ENCODE peak calls at places on chromosomes 4 and X, in ten cellular contexts. A is neural progenitor cell; L is lower lobe of right lung; U is left ventricle myocardium inferior; O is right atrium auricular region; X is astrocyte of the spinal cord; H is NB4; J is CD8-positive, alpha-beta T cell; W is heart right ventricle; K is BE2C. N is an unnamed sample.

GRCh38 chr4:56424697-56425514 is 10.5 kb downstream of the PPAT start:
- DNase-seq in O (no peak), A (no peak), L (no peak), W (no peak), H (peak), U (no peak), X (peak), J (peak), K (peak), N (peak)

GRCh38 chr4:80202784-80203553 is 5.7 kb downstream of the PRDM8 start:
- DNase-seq in L (peak), W (peak), U (no peak), J (peak), X (no peak), H (peak), K (no peak), O (no peak), A (peak), N (no peak)

GRCh38 chr4:83011779-83012630 is 1.4 kb upstream of the LIN54 start:
- DNase-seq in X (peak), A (no peak), L (peak), W (peak), K (peak), J (peak), O (peak), H (peak), U (peak), N (peak)

GRCh38 chrX:65644621-65645287 is 22.7 kb upstream of the MSN start:
- DNase-seq in W (peak), U (peak), L (peak), H (peak), O (peak), K (no peak), J (no peak), X (peak), A (no peak), N (peak)

GRCh38 chrX:85963736-85964135 is 83.6 kb downstream of the CHM start:
- DNase-seq in L (no peak), X (peak), J (no peak), U (no peak), K (no peak), H (peak), W (no peak), O (no peak), A (no peak), N (peak)

GRCh38 chrX:21883258-21883657 is 27.5 kb downstream of the YY2 start:
- DNase-seq in X (peak), U (peak), W (no peak), L (no peak), J (no peak), K (no peak), A (no peak), H (no peak), O (no peak), N (no peak)

GRCh38 chr4:123536225-123536624 is 139.6 kb downstream of the SPRY1 start:
- DNase-seq in K (no peak), W (no peak), J (no peak), H (peak), U (no peak), L (no peak), O (no peak), A (no peak), X (no peak), N (no peak)

GRCh38 chr4:995311-996026 is 2.3 kb upstream of the SLC26A1 start:
- DNase-seq in O (no peak), H (no peak), A (no peak), X (no peak), K (peak), U (no peak), L (no peak), J (no peak), W (no peak), N (no peak)

GRCh38 chr4:132564920-132565319 is 584.2 kb upstream of the PCDH10 start:
- DNase-seq in U (no peak), J (no peak), L (no peak), O (no peak), A (no peak), X (no peak), W (no peak), H (no peak), K (no peak), N (no peak)

GRCh38 chrX:31099536-31100090 is 27.8 kb upstream of the FTHL17 start:
- DNase-seq in U (no peak), W (no peak), J (no peak), H (peak), X (no peak), O (no peak), L (no peak), A (no peak), K (no peak), N (no peak)

GRCh38 chrX:107718156-107718621 is 57.4 kb downstream of the TSC22D3 start:
- DNase-seq in K (peak), A (peak), W (no peak), O (peak), X (peak), J (peak), H (peak), U (no peak), L (peak), N (peak)

GRCh38 chrX:12330841-12331240 is 192.6 kb downstream of the FRMPD4 start:
- DNase-seq in W (no peak), O (no peak), L (no peak), J (no peak), X (no peak), A (no peak), U (no peak), K (no peak), H (no peak), N (no peak)

GRCh38 chrX:28752330-28752729 is 165.1 kb downstream of the IL1RAPL1 start:
- DNase-seq in L (no peak), A (no peak), X (no peak), W (no peak), K (no peak), H (no peak), O (no peak), U (no peak), J (no peak), N (no peak)

GRCh38 chrX:44025611-44026010 is 52.4 kb upstream of the NDP start:
- DNase-seq in U (no peak), J (no peak), O (no peak), K (no peak), L (no peak), A (no peak), H (no peak), X (peak), W (no peak), N (peak)

GRCh38 chrX:826026-826425 is 195.4 kb downstream of the SHOX start:
- DNase-seq in O (no peak), A (no peak), X (peak), W (no peak), K (no peak), U (no peak), H (no peak), J (no peak), L (no peak), N (peak)

GRCh38 chr4:124610214-124610613 is 102.3 kb downstream of the ANKRD50 start:
- DNase-seq in O (no peak), J (no peak), L (peak), X (no peak), K (no peak), H (no peak), A (no peak), W (no peak), U (no peak), N (no peak)

GRCh38 chrX:119753639-119754257 is 4.6 kb upstream of the SOWAHD start:
- DNase-seq in A (peak), X (peak), J (peak), K (peak), L (no peak), U (no peak), O (no peak), H (peak), W (no peak), N (peak)

GRCh38 chrX:40933132-40934078 is 151.8 kb upstream of the USP9X start:
- DNase-seq in A (peak), W (no peak), U (no peak), O (no peak), X (peak), K (no peak), H (peak), L (no peak), J (no peak), N (peak)

GRCh38 chrX:135433531-135434257 is 11.9 kb downstream of the SMIM10L2A start:
- DNase-seq in H (no peak), O (no peak), J (no peak), X (no peak), U (no peak), W (no peak), A (no peak), K (no peak), L (no peak), N (no peak)

GRCh38 chr4:180840142-180840541 is 1403.1 kb upstream of the TENM3 start:
- DNase-seq in L (no peak), U (no peak), W (no peak), O (no peak), J (no peak), K (no peak), A (peak), X (no peak), H (no peak), N (no peak)

GRCh38 chrX:34900691-34901090 is 41.9 kb upstream of the FAM47B start:
- DNase-seq in X (no peak), O (no peak), H (no peak), J (no peak), K (no peak), U (no peak), A (no peak), W (no peak), L (no peak), N (no peak)

GRCh38 chr4:134463771-134464170 is 262.2 kb upstream of the PABPC4L start:
- DNase-seq in O (no peak), U (no peak), J (no peak), W (no peak), L (no peak), X (no peak), K (no peak), A (no peak), H (no peak), N (no peak)

GRCh38 chr4:54941994-54942552 is 183.3 kb downstream of the KDR start:
- DNase-seq in U (peak), K (no peak), A (peak), O (no peak), H (no peak), J (peak), L (no peak), W (peak), X (no peak), N (no peak)

GRCh38 chr4:107854326-107855030 is 29.7 kb downstream of the SGMS2 start:
- DNase-seq in A (no peak), K (no peak), H (no peak), W (no peak), O (no peak), X (peak), J (no peak), U (no peak), L (no peak), N (peak)

GRCh38 chrX:149568701-149569296 is 18.5 kb downstream of the MAGEA9B start:
- DNase-seq in H (no peak), W (no peak), O (no peak), U (no peak), L (no peak), J (no peak), X (no peak), K (no peak), A (no peak), N (no peak)

GRCh38 chrX:68835104-68835442 is 6.3 kb downstream of the EFNB1 start:
- DNase-seq in A (no peak), U (no peak), L (no peak), O (no peak), K (no peak), H (no peak), X (no peak), J (peak), W (no peak), N (no peak)

GRCh38 chr4:185742766-185743165 is 69.2 kb downstream of the SORBS2 start:
- DNase-seq in A (no peak), O (no peak), L (no peak), X (peak), J (no peak), W (no peak), H (peak), U (no peak), K (no peak), N (no peak)

GRCh38 chr4:3202836-3203820 is 45.8 kb upstream of the MSANTD1 start:
- DNase-seq in X (no peak), A (no peak), W (no peak), O (no peak), L (no peak), J (no peak), U (no peak), K (no peak), H (peak), N (peak)
- H3K4me3 ChIP-seq in X (no peak), A (no peak), W (no peak), O (no peak), L (no peak), J (no peak), U (no peak), K (no peak), H (no peak), N (no peak)

DNA sequence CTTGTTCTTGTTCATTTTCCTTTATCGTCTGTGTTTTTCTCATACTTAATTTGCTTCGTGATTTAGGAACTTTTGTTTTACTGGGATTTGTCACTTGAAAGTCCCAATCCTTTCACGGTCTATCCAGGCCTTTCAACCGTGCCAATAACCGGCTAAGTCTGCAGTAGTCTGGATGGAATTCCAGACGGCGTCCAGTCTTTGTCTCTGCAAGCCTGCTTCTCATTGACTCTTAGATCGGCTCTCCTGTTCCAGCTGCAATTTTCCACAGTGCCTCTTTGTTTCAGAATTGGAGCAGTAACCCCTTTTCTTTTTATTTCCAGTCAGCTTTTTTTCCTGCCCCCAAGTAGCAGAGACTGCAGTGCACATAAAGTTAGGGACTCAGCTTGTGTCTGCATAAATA is 37.2 kb upstream of the DHRSX start:
- DNase-seq in X (no peak), U (no peak), H (no peak), W (no peak), A (peak), O (no peak), K (no peak), L (no peak), J (no peak), N (no peak)
- TF ChIP-seq CTCF in X (no peak), U (no peak), H (no peak), W (no peak), A (no peak), O (no peak), K (no peak), L (no peak), J (no peak), N (no peak)

GRCh38 chr4:47031713-47032404 is 492 bp downstream of the GABRB1 start:
- DNase-seq in L (no peak), A (no peak), J (no peak), W (no peak), O (no peak), U (no peak), X (no peak), H (no peak), K (no peak), N (no peak)
- H3K4me3 ChIP-seq in L (peak), A (peak), J (peak), W (peak), O (peak), U (peak), X (peak), H (no peak), K (peak), N (peak)

GRCh38 chr4:84583871-84584373 is 995 bp downstream of the CDS1 start:
- DNase-seq in L (no peak), O (no peak), H (peak), X (no peak), J (no peak), A (no peak), K (no peak), U (no peak), W (no peak), N (peak)
- TF ChIP-seq CTCF in L (no peak), O (no peak), H (no peak), X (no peak), J (peak), A (peak), K (no peak), U (no peak), W (no peak), N (no peak)

DNA sequence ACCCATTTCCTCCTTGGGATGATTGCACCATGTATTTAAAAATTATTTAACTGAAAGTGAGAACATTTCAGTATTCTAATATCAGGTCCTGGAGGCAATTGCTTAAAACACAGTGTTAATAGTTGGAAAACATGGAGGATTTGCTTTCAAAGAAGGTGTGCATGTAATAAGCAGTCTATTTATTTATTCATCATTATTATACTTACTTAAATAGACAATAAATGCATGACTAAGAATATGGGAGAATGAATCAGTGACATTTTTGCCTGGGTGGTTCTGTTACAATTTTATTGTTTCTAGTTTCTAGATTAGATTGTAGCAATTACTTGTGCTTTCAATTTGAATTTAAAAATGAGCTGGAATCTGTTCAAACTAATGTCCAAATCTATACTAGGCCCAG is 145.5 kb downstream of the AREG start:
- DNase-seq in U (no peak), L (no peak), X (no peak), O (no peak), A (no peak), K (no peak), H (no peak), W (no peak), J (no peak), N (no peak)
- H3K4me3 ChIP-seq in U (no peak), L (no peak), X (no peak), O (no peak), A (no peak), K (no peak), H (no peak), W (no peak), J (no peak), N (no peak)

GRCh38 chr4:84683065-84683464 is 100.1 kb downstream of the CDS1 start:
- DNase-seq in W (no peak), J (no peak), O (no peak), X (no peak), H (no peak), A (no peak), U (no peak), K (no peak), L (no peak), N (peak)

GRCh38 chr4:84683486-84683885 is 100.6 kb downstream of the CDS1 start:
- DNase-seq in H (peak), L (no peak), K (no peak), J (no peak), X (no peak), U (no peak), O (no peak), W (no peak), A (no peak), N (peak)

GRCh38 chr4:84678976-84679744 is 96.2 kb downstream of the CDS1 start:
- DNase-seq in X (no peak), U (no peak), H (no peak), L (no peak), W (no peak), O (no peak), A (no peak), J (no peak), K (no peak), N (peak)

GRCh38 chr4:84680956-84681355 is 98.0 kb downstream of the CDS1 start:
- DNase-seq in A (no peak), L (no peak), U (no peak), K (no peak), O (no peak), H (no peak), W (no peak), X (no peak), J (no peak), N (no peak)

GRCh38 chr4:84681488-84682274 is 98.8 kb downstream of the CDS1 start:
- DNase-seq in K (no peak), U (no peak), L (no peak), A (peak), J (no peak), W (no peak), H (peak), X (peak), O (no peak), N (peak)
- TF ChIP-seq CTCF in K (no peak), U (no peak), L (no peak), A (peak), J (no peak), W (peak), H (no peak), X (peak), O (no peak), N (no peak)

DNA sequence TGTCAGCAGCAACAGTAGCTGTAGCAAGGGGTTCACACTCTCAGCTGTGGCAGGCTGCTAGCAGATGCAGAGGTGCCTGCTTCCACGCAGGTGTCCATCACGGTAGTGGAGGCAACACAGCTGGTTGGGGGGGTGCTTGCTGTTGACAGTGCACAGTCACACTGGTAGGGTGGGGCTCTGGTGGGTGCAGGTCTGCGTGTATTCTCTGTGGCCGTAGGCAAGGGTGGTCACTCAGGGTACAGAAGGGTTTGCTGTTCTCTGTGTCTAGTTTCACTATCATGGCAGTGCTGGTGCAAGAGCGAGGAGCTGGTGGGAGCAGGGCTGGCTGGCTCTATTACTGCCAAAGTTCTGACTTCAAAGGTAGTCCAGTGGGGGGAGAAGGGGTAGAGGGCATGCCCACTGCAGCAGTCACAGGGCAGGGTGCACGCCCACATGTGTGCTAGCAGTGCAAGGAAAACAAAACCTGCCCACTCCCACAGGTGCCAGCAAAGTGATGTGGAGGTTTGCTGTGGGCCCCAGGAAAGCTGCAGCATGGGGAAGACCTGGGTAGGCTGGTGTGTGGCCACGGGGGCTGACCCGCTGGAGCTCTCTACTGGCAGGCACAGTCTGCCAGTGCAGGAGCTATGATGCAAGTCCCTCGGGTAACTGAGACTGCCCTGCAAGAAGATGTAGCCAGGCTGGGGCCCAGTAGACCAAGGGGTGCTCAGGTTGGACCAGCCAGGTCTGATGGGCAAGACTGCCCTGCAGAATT is 21.6 kb upstream of the WDR17 start:
- DNase-seq in L (no peak), A (no peak), W (no peak), K (no peak), U (no peak), H (no peak), X (no peak), O (no peak), J (no peak), N (no peak)
- H3K4me3 ChIP-seq in L (no peak), A (no peak), W (no peak), K (no peak), U (no peak), H (no peak), X (no peak), O (no peak), J (no peak), N (no peak)

DNA sequence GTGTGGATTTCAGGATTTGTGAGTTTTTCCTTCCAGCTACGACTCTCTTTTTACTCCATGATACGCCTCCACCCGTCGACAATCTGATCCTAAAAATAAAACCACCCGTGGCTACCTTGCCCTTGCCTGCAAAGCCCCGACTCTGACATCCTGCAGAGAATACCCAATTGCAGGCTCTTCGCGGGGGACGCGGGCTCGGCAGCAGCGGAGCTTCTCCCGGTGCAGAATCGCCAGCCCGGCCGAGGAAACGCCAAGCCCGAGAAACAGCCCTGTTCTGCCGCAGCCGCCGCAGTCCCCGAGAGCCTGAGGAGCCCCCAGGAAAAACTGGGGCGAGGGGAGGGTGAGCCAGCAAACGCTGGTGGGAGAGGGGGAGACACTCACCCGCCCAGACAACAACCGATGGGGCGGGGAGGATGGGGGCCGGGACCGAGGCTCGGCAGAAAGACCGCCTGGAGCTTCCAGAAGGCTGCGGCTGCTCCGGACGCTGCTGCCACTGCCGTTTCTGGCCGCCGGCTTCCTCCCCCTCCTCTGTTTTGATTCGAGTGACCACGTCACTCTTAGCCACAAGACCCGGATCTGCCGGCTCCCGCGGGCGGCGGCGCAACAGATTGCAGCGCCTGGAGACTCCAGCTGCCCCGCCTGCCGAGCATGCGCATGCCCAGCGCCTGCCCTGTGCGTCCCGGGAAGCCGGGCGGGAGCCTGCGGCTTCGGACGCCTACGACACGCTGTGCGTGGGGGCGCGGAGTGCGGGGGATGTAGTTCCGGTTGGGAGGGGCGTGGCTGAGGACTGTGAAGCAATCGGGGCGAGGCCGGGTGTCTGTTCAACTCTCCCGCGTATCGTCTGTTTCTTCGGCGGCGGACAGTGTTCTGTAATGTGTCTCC is at the start of gene SMIM14:
- DNase-seq in A (peak), J (peak), X (peak), O (peak), W (peak), K (peak), L (peak), H (peak), U (peak), N (peak)
- TF ChIP-seq CTCF in A (no peak), J (no peak), X (no peak), O (no peak), W (peak), K (no peak), L (peak), H (no peak), U (peak), N (no peak)